ENCODE peak calls at places on chromosomes 16 and 17, in eight cellular contexts. P, W, D, Z, V, E, N and U are unnamed samples.

GRCh38 chr17:75442168-75443103 is 14.0 kb upstream of the TMEM94 start:
- DNase-seq in P (no peak), W (no peak), D (no peak), Z (no peak), V (no peak), E (no peak), N (no peak), U (peak)

GRCh38 chr17:65434878-65435277 is 126.6 kb downstream of the AXIN2 start:
- DNase-seq in P (no peak), W (no peak), D (no peak), Z (no peak), V (no peak), E (no peak), N (no peak), U (no peak)

GRCh38 chr16:67244387-67245188 is 2.7 kb downstream of the FHOD1 start:
- DNase-seq in P (peak), W (peak), D (peak), Z (peak), V (peak), E (peak), N (peak), U (no peak)

GRCh38 chr16:11348737-11349598 is 3.7 kb downstream of the RMI2 start:
- DNase-seq in P (no peak), W (no peak), D (no peak), Z (no peak), V (peak), E (no peak), N (no peak), U (no peak)

GRCh38 chr16:50635505-50636392 is 45.4 kb downstream of the SNX20 start:
- DNase-seq in P (no peak), W (no peak), D (no peak), Z (no peak), V (peak), E (no peak), N (no peak), U (peak)

GRCh38 chr16:76488065-76488417 is 210.8 kb downstream of the CNTNAP4 start:
- DNase-seq in P (no peak), W (no peak), D (no peak), Z (no peak), V (no peak), E (no peak), N (no peak), U (no peak)

GRCh38 chr17:73192894-73193701 is at the start of gene COG1:
- DNase-seq in P (peak), W (peak), D (peak), Z (peak), V (peak), E (peak), N (peak), U (peak)

GRCh38 chr17:17836250-17836817 is 452 bp downstream of the SREBF1 start:
- DNase-seq in P (peak), W (peak), D (peak), Z (peak), V (peak), E (peak), N (peak), U (peak)

GRCh38 chr17:74012465-74012864 is 191.0 kb upstream of the RPL38 start:
- DNase-seq in P (no peak), W (no peak), D (no peak), Z (no peak), V (no peak), E (no peak), N (no peak), U (no peak)

GRCh38 chr16:89201467-89202377 is 1.4 kb upstream of the SLC22A31 start:
- DNase-seq in P (peak), W (peak), D (peak), Z (peak), V (peak), E (no peak), N (peak), U (peak)

GRCh38 chr17:78748730-78749317 is 33.2 kb downstream of the CYTH1 start:
- DNase-seq in P (peak), W (peak), D (peak), Z (peak), V (no peak), E (peak), N (peak), U (no peak)

GRCh38 chr17:73521376-73521775 is 122.9 kb downstream of the SDK2 start:
- DNase-seq in P (no peak), W (no peak), D (no peak), Z (no peak), V (no peak), E (no peak), N (no peak), U (no peak)

GRCh38 chr16:66510298-66510697 is 39.6 kb downstream of the TK2 start:
- DNase-seq in P (no peak), W (no peak), D (peak), Z (no peak), V (no peak), E (no peak), N (peak), U (no peak)

GRCh38 chr17:7650509-7651096 is at the start of gene ATP1B2:
- DNase-seq in P (peak), W (peak), D (peak), Z (peak), V (peak), E (peak), N (peak), U (peak)

GRCh38 chr16:28324235-28324886 is 32.0 kb downstream of the SBK1 start:
- DNase-seq in P (no peak), W (no peak), D (no peak), Z (no peak), V (no peak), E (no peak), N (peak), U (no peak)

GRCh38 chr16:65519402-65519801 is 397.5 kb upstream of the CDH11 start:
- DNase-seq in P (no peak), W (no peak), D (no peak), Z (no peak), V (no peak), E (no peak), N (no peak), U (no peak)

GRCh38 chr16:3599121-3599520 is 12.3 kb downstream of the SLX4 start:
- DNase-seq in P (no peak), W (no peak), D (no peak), Z (no peak), V (no peak), E (no peak), N (no peak), U (peak)

GRCh38 chr17:80117491-80118401 is 16.4 kb downstream of the GAA start:
- DNase-seq in P (no peak), W (no peak), D (no peak), Z (no peak), V (no peak), E (no peak), N (peak), U (peak)

GRCh38 chr17:81034168-81034777 is 678 bp upstream of the BAIAP2 start:
- DNase-seq in P (no peak), W (no peak), D (no peak), Z (no peak), V (peak), E (no peak), N (no peak), U (no peak)

GRCh38 chr16:49564577-49565224 is 191.1 kb downstream of the C16orf78 start:
- DNase-seq in P (no peak), W (no peak), D (no peak), Z (peak), V (peak), E (no peak), N (no peak), U (no peak)

GRCh38 chr16:30430428-30430970 is 669 bp upstream of the DCTPP1 start:
- DNase-seq in P (no peak), W (no peak), D (peak), Z (peak), V (no peak), E (no peak), N (peak), U (no peak)

DNA sequence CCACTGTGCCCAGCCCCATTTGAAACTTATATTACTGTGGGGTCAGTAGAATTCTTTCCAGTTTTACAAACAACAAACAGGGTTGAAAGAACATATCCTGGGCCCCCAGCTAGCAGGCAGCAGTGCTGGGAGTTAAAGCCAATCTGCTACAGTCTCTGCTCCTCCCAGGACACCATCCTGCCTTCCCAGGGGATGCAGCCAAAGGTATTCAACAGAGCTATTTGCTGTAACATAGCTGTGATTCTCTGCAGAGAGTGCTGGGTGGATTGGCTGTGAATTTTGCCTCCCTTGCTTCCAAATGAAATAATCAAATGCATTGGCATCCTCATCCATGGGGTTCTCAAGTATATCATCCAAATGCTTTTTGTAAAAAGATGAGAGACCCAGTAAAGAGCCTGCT is 124.2 kb downstream of the NPIPB5 start:
- DNase-seq in P (no peak), W (no peak), D (no peak), Z (no peak), V (peak), E (no peak), N (no peak), U (peak)
- H3K4me3 ChIP-seq in P (no peak), W (no peak), D (no peak), Z (no peak), V (no peak), E (no peak), N (no peak), U (no peak)

GRCh38 chr17:47851764-47852112 is 775 bp upstream of the SP6 start:
- DNase-seq in P (no peak), W (no peak), D (no peak), Z (no peak), V (peak), E (no peak), N (no peak), U (peak)
- H3K4me3 ChIP-seq in P (no peak), W (no peak), D (no peak), Z (no peak), V (peak), E (no peak), N (no peak), U (peak)

GRCh38 chr16:54193656-54194007 is 93.0 kb downstream of the IRX3 start:
- DNase-seq in P (peak), W (peak), D (peak), Z (peak), V (peak), E (peak), N (peak), U (peak)
- H3K4me3 ChIP-seq in P (no peak), W (no peak), D (no peak), Z (peak), V (peak), E (peak), N (no peak), U (peak)

GRCh38 chr16:54655171-54655590 is 275.5 kb upstream of the IRX5 start:
- DNase-seq in P (peak), W (no peak), D (peak), Z (peak), V (peak), E (no peak), N (no peak), U (no peak)
- H3K4me3 ChIP-seq in P (no peak), W (no peak), D (no peak), Z (peak), V (no peak), E (no peak), N (no peak), U (no peak)

GRCh38 chr17:63698381-63698885 is 1.5 kb downstream of the LIMD2 start:
- DNase-seq in P (no peak), W (no peak), D (no peak), Z (no peak), V (no peak), E (peak), N (peak), U (peak)
- H3K4me3 ChIP-seq in P (peak), W (peak), D (no peak), Z (no peak), V (peak), E (peak), N (peak), U (peak)